ENCODE peak calls at places on chromosomes 7 and 10, in five cellular contexts. E is adipocyte, H is AG10803, O is A172, B is SJSA1. G is an unnamed sample.

GRCh38 chr7:24653316-24654085 is 80.2 kb downstream of the PALS2 start:
- DNase-seq in E (no peak), O (peak), H (peak), B (no peak), G (no peak)

GRCh38 chr7:139680676-139681462 is 96.9 kb downstream of the HIPK2 start:
- DNase-seq in H (peak), E (peak), B (peak), O (peak), G (peak)

GRCh38 chr10:58164517-58164916 is 103.2 kb downstream of the IPMK start:
- DNase-seq in O (no peak), B (no peak), E (no peak), H (no peak), G (no peak)

GRCh38 chr10:106473129-106473528 is 691.4 kb downstream of the SORCS1 start:
- DNase-seq in B (no peak), O (no peak), H (no peak), E (no peak), G (no peak)

GRCh38 chr7:127943541-127944521 is 87.4 kb downstream of the LRRC4 start:
- DNase-seq in O (no peak), E (no peak), H (peak), B (no peak), G (no peak)

GRCh38 chr10:30368065-30368718 is 19.1 kb upstream of the MTPAP start:
- DNase-seq in B (no peak), H (peak), E (no peak), O (no peak), G (no peak)

GRCh38 chr10:11515596-11516418 is 95.6 kb downstream of the USP6NL start:
- DNase-seq in B (no peak), O (peak), H (peak), E (peak), G (no peak)

GRCh38 chr7:151008511-151009323 is 15.6 kb downstream of the ATG9B start:
- DNase-seq in B (peak), E (peak), O (no peak), H (peak), G (peak)

GRCh38 chr7:139901411-139901810 is 72.3 kb downstream of the TBXAS1 start:
- DNase-seq in O (no peak), E (no peak), B (no peak), H (no peak), G (no peak)

GRCh38 chr10:50937230-50937907 is 51.9 kb upstream of the A1CF start:
- DNase-seq in O (peak), H (peak), E (peak), B (no peak), G (no peak)

GRCh38 chr7:33487998-33488682 is 358.8 kb downstream of the BBS9 start:
- DNase-seq in E (no peak), H (no peak), B (no peak), O (no peak), G (no peak)

GRCh38 chr10:44132361-44133289 is 252.3 kb downstream of the CXCL12 start:
- DNase-seq in E (no peak), B (no peak), H (peak), O (no peak), G (no peak)

GRCh38 chr10:103053659-103054581 is 135.8 kb downstream of the CNNM2 start:
- DNase-seq in H (peak), B (peak), O (peak), E (peak), G (peak)

GRCh38 chr10:76070861-76071260 is 639.4 kb downstream of the LRMDA start:
- DNase-seq in B (no peak), E (no peak), O (no peak), H (no peak), G (no peak)

GRCh38 chr7:120274899-120275298 is 1.9 kb downstream of the KCND2 start:
- DNase-seq in O (no peak), B (no peak), H (no peak), E (no peak), G (no peak)

GRCh38 chr10:23834096-23834495 is 374.8 kb upstream of the KIAA1217 start:
- DNase-seq in O (no peak), E (no peak), B (no peak), H (no peak), G (no peak)

GRCh38 chr7:116290740-116291139 is 80.4 kb downstream of the TES start:
- DNase-seq in E (peak), B (no peak), O (no peak), H (peak), G (no peak)

GRCh38 chr7:114409750-114410149 is 4.9 kb upstream of the FOXP2 start:
- DNase-seq in O (no peak), H (peak), B (no peak), E (peak), G (no peak)

GRCh38 chr10:109280837-109281236 is 642.5 kb downstream of the XPNPEP1 start:
- DNase-seq in H (no peak), B (no peak), E (no peak), O (no peak), G (no peak)

GRCh38 chr7:66247387-66248078 is 42.4 kb downstream of the TPST1 start:
- DNase-seq in E (no peak), O (no peak), H (no peak), B (no peak), G (no peak)

GRCh38 chr7:94056796-94057207 is 52.6 kb upstream of the BET1 start:
- DNase-seq in E (peak), O (peak), H (peak), B (no peak), G (no peak)

GRCh38 chr10:47145290-47145934 is 154.6 kb upstream of the GDF10 start:
- DNase-seq in O (no peak), B (no peak), E (no peak), H (no peak), G (no peak)

GRCh38 chr7:8121243-8121642 is 140.7 kb downstream of the ICA1 start:
- DNase-seq in B (no peak), E (no peak), H (no peak), O (no peak), G (no peak)

G was measured in lung.